ENCODE peak calls at places on chromosome 15, in nine cellular contexts. One of them, this sample, is unnamed.

GRCh38 chr15:29690765-29691475 is 131.3 kb downstream of the TJP1 start:
- DNase-seq in M059J: no peak
- DNase-seq in astrocyte of the spinal cord: no peak
- DNase-seq in GM12891: no peak
- DNase-seq in bronchial epithelial cell: peak; percentile 49
- DNase-seq in esophagus squamous epithelium: no peak
- DNase-seq in RWPE1: no peak
- DNase-seq in activated gamma-delta T cell treated with Interleukin-2 at 50 U/mL for 16 hours: no peak
- DNase-seq in GM04503: no peak
- DNase-seq in this sample: no peak

GRCh38 chr15:75195122-75195765 is 6.4 kb upstream of the C15orf39 start:
- DNase-seq in M059J: no peak
- DNase-seq in astrocyte of the spinal cord: no peak
- DNase-seq in GM12891: no peak
- DNase-seq in bronchial epithelial cell: no peak
- DNase-seq in esophagus squamous epithelium: no peak
- DNase-seq in RWPE1: no peak
- DNase-seq in activated gamma-delta T cell treated with Interleukin-2 at 50 U/mL for 16 hours: no peak
- DNase-seq in GM04503: no peak
- DNase-seq in this sample: no peak

GRCh38 chr15:33098082-33099058 is 96.1 kb downstream of the FMN1 start:
- DNase-seq in M059J: peak; percentile 91
- DNase-seq in astrocyte of the spinal cord: peak; percentile 79
- DNase-seq in GM12891: no peak
- DNase-seq in bronchial epithelial cell: peak; percentile 83
- DNase-seq in esophagus squamous epithelium: no peak
- DNase-seq in RWPE1: peak; percentile 34
- DNase-seq in activated gamma-delta T cell treated with Interleukin-2 at 50 U/mL for 16 hours: no peak
- DNase-seq in GM04503: peak; percentile 36
- DNase-seq in this sample: peak; percentile 59

GRCh38 chr15:83362706-83363105 is 78.2 kb upstream of the BNC1 start:
- DNase-seq in M059J: no peak
- DNase-seq in astrocyte of the spinal cord: no peak
- DNase-seq in GM12891: no peak
- DNase-seq in bronchial epithelial cell: no peak
- DNase-seq in esophagus squamous epithelium: no peak
- DNase-seq in RWPE1: no peak
- DNase-seq in activated gamma-delta T cell treated with Interleukin-2 at 50 U/mL for 16 hours: no peak
- DNase-seq in GM04503: no peak
- DNase-seq in this sample: no peak

GRCh38 chr15:51366911-51367310 is 25.5 kb downstream of the GLDN start:
- DNase-seq in M059J: peak; percentile 78
- DNase-seq in astrocyte of the spinal cord: peak; percentile 38
- DNase-seq in GM12891: no peak
- DNase-seq in bronchial epithelial cell: peak; percentile 89
- DNase-seq in esophagus squamous epithelium: no peak
- DNase-seq in RWPE1: peak; percentile 36
- DNase-seq in activated gamma-delta T cell treated with Interleukin-2 at 50 U/mL for 16 hours: no peak
- DNase-seq in GM04503: no peak
- DNase-seq in this sample: no peak

GRCh38 chr15:94023520-94023919 is 207.8 kb upstream of the MCTP2 start:
- DNase-seq in M059J: no peak
- DNase-seq in astrocyte of the spinal cord: no peak
- DNase-seq in GM12891: no peak
- DNase-seq in bronchial epithelial cell: no peak
- DNase-seq in esophagus squamous epithelium: no peak
- DNase-seq in RWPE1: no peak
- DNase-seq in activated gamma-delta T cell treated with Interleukin-2 at 50 U/mL for 16 hours: no peak
- DNase-seq in GM04503: no peak
- DNase-seq in this sample: no peak

GRCh38 chr15:60044636-60045273 is 40.6 kb downstream of the FOXB1 start:
- DNase-seq in M059J: peak; percentile 26
- DNase-seq in astrocyte of the spinal cord: no peak
- DNase-seq in GM12891: no peak
- DNase-seq in bronchial epithelial cell: no peak
- DNase-seq in esophagus squamous epithelium: no peak
- DNase-seq in RWPE1: no peak
- DNase-seq in activated gamma-delta T cell treated with Interleukin-2 at 50 U/mL for 16 hours: no peak
- DNase-seq in GM04503: no peak
- DNase-seq in this sample: no peak

GRCh38 chr15:50143255-50143860 is 24.3 kb upstream of the ATP8B4 start:
- DNase-seq in M059J: no peak
- DNase-seq in astrocyte of the spinal cord: no peak
- DNase-seq in GM12891: no peak
- DNase-seq in bronchial epithelial cell: no peak
- DNase-seq in esophagus squamous epithelium: no peak
- DNase-seq in RWPE1: no peak
- DNase-seq in activated gamma-delta T cell treated with Interleukin-2 at 50 U/mL for 16 hours: no peak
- DNase-seq in GM04503: no peak
- DNase-seq in this sample: no peak

GRCh38 chr15:62732078-62732477 is 310.5 kb upstream of the TPM1 start:
- DNase-seq in M059J: no peak
- DNase-seq in astrocyte of the spinal cord: no peak
- DNase-seq in GM12891: no peak
- DNase-seq in bronchial epithelial cell: no peak
- DNase-seq in esophagus squamous epithelium: no peak
- DNase-seq in RWPE1: no peak
- DNase-seq in activated gamma-delta T cell treated with Interleukin-2 at 50 U/mL for 16 hours: no peak
- DNase-seq in GM04503: no peak
- DNase-seq in this sample: no peak

GRCh38 chr15:67413770-67414429 is 107.0 kb upstream of the C15orf61 start:
- DNase-seq in M059J: peak; percentile 94
- DNase-seq in astrocyte of the spinal cord: peak; percentile 75
- DNase-seq in GM12891: no peak
- DNase-seq in bronchial epithelial cell: peak; percentile 28
- DNase-seq in esophagus squamous epithelium: no peak
- DNase-seq in RWPE1: no peak
- DNase-seq in activated gamma-delta T cell treated with Interleukin-2 at 50 U/mL for 16 hours: no peak
- DNase-seq in GM04503: peak; percentile 13
- DNase-seq in this sample: no peak

GRCh38 chr15:94029495-94029894 is 201.9 kb upstream of the MCTP2 start:
- DNase-seq in M059J: peak; percentile 84
- DNase-seq in astrocyte of the spinal cord: peak; percentile 54
- DNase-seq in GM12891: no peak
- DNase-seq in bronchial epithelial cell: no peak
- DNase-seq in esophagus squamous epithelium: no peak
- DNase-seq in RWPE1: no peak
- DNase-seq in activated gamma-delta T cell treated with Interleukin-2 at 50 U/mL for 16 hours: no peak
- DNase-seq in GM04503: no peak
- DNase-seq in this sample: peak; percentile 79

GRCh38 chr15:90885432-90886290 is 1.4 kb downstream of the FES start:
- DNase-seq in M059J: peak; percentile 37
- DNase-seq in astrocyte of the spinal cord: peak; percentile 66
- DNase-seq in GM12891: peak; percentile 70
- DNase-seq in bronchial epithelial cell: peak; percentile 33
- DNase-seq in esophagus squamous epithelium: no peak
- DNase-seq in RWPE1: peak; percentile 66
- DNase-seq in activated gamma-delta T cell treated with Interleukin-2 at 50 U/mL for 16 hours: peak; percentile 82
- DNase-seq in GM04503: no peak
- DNase-seq in this sample: no peak

This sample was measured in AG04449.